ENCODE peak calls at places on chromosomes 7 and 10, in eight cellular contexts. One of them, this sample, is unnamed.
A peak's percentile ranks its signal among the peaks of the same experiment; 100 is the strongest.

GRCh38 chr10:112654794-112655193 is 207.8 kb downstream of the VTI1A start:
- DNase-seq in astrocyte: no peak
- DNase-seq in right atrium auricular region: no peak
- DNase-seq in A549: no peak
- DNase-seq in OCI-LY7: no peak
- DNase-seq in cardiac muscle cell: no peak
- DNase-seq in CD8-positive, alpha-beta T cell: no peak
- DNase-seq in heart left ventricle: no peak
- DNase-seq in this sample: no peak

GRCh38 chr7:105808703-105809590 is 67.5 kb downstream of the ATXN7L1 start:
- DNase-seq in A549: peak; percentile 18
- DNase-seq in right atrium auricular region: no peak
- DNase-seq in CD8-positive, alpha-beta T cell: peak; percentile 52
- DNase-seq in cardiac muscle cell: no peak
- DNase-seq in OCI-LY7: peak; percentile 73
- DNase-seq in heart left ventricle: no peak
- DNase-seq in astrocyte: peak; percentile 48
- DNase-seq in this sample: no peak

GRCh38 chr10:29865700-29866355 is 193.6 kb downstream of the JCAD start:
- DNase-seq in astrocyte: peak; percentile 88
- DNase-seq in heart left ventricle: no peak
- DNase-seq in OCI-LY7: no peak
- DNase-seq in CD8-positive, alpha-beta T cell: no peak
- DNase-seq in A549: peak; percentile 10
- DNase-seq in cardiac muscle cell: peak; percentile 74
- DNase-seq in right atrium auricular region: no peak
- DNase-seq in this sample: peak; percentile 8

GRCh38 chr10:23556727-23557440 is 118.0 kb downstream of the OTUD1 start:
- DNase-seq in right atrium auricular region: no peak
- DNase-seq in astrocyte: peak; percentile 44
- DNase-seq in CD8-positive, alpha-beta T cell: no peak
- DNase-seq in A549: no peak
- DNase-seq in heart left ventricle: no peak
- DNase-seq in cardiac muscle cell: no peak
- DNase-seq in OCI-LY7: no peak
- DNase-seq in this sample: no peak

GRCh38 chr10:132984008-132984295 is 41.6 kb upstream of the CFAP46 start:
- DNase-seq in astrocyte: no peak
- DNase-seq in OCI-LY7: no peak
- DNase-seq in A549: no peak
- DNase-seq in CD8-positive, alpha-beta T cell: no peak
- DNase-seq in right atrium auricular region: no peak
- DNase-seq in cardiac muscle cell: no peak
- DNase-seq in heart left ventricle: no peak
- DNase-seq in this sample: no peak

GRCh38 chr7:96126382-96126781 is 195.5 kb downstream of the SLC25A13 start:
- DNase-seq in OCI-LY7: no peak
- DNase-seq in cardiac muscle cell: no peak
- DNase-seq in astrocyte: no peak
- DNase-seq in right atrium auricular region: no peak
- DNase-seq in A549: no peak
- DNase-seq in CD8-positive, alpha-beta T cell: no peak
- DNase-seq in heart left ventricle: no peak
- DNase-seq in this sample: no peak

GRCh38 chr10:1737222-1738061 is at the start of gene ADARB2:
- DNase-seq in CD8-positive, alpha-beta T cell: no peak
- DNase-seq in right atrium auricular region: no peak
- DNase-seq in cardiac muscle cell: peak; percentile 92
- DNase-seq in heart left ventricle: peak; percentile 21
- DNase-seq in A549: no peak
- DNase-seq in astrocyte: no peak
- DNase-seq in OCI-LY7: no peak
- DNase-seq in this sample: no peak

GRCh38 chr7:81499262-81500116 is 270.4 kb downstream of the HGF start:
- DNase-seq in astrocyte: peak; percentile 69
- DNase-seq in cardiac muscle cell: peak; percentile 71
- DNase-seq in OCI-LY7: peak; percentile 66
- DNase-seq in heart left ventricle: peak; percentile 22
- DNase-seq in right atrium auricular region: no peak
- DNase-seq in A549: peak; percentile 93
- DNase-seq in CD8-positive, alpha-beta T cell: no peak
- DNase-seq in this sample: peak; percentile 2

GRCh38 chr10:119462773-119463172 is 79.7 kb downstream of the RGS10 start:
- DNase-seq in heart left ventricle: no peak
- DNase-seq in right atrium auricular region: no peak
- DNase-seq in astrocyte: no peak
- DNase-seq in A549: no peak
- DNase-seq in CD8-positive, alpha-beta T cell: no peak
- DNase-seq in cardiac muscle cell: no peak
- DNase-seq in OCI-LY7: no peak
- DNase-seq in this sample: no peak

GRCh38 chr7:100156331-100157068 is 2.0 kb downstream of the TRAPPC14 start:
- DNase-seq in heart left ventricle: no peak
- DNase-seq in A549: no peak
- DNase-seq in OCI-LY7: no peak
- DNase-seq in right atrium auricular region: no peak
- DNase-seq in cardiac muscle cell: no peak
- DNase-seq in CD8-positive, alpha-beta T cell: peak; percentile 26
- DNase-seq in astrocyte: no peak
- DNase-seq in this sample: no peak

GRCh38 chr7:44604941-44605340 is 1.5 kb upstream of the OGDH start:
- DNase-seq in OCI-LY7: no peak
- DNase-seq in CD8-positive, alpha-beta T cell: no peak
- DNase-seq in A549: no peak
- DNase-seq in right atrium auricular region: no peak
- DNase-seq in cardiac muscle cell: no peak
- DNase-seq in heart left ventricle: no peak
- DNase-seq in astrocyte: no peak
- DNase-seq in this sample: no peak

GRCh38 chr10:75974080-75974479 is 542.7 kb downstream of the LRMDA start:
- DNase-seq in A549: no peak
- DNase-seq in right atrium auricular region: no peak
- DNase-seq in heart left ventricle: no peak
- DNase-seq in CD8-positive, alpha-beta T cell: no peak
- DNase-seq in astrocyte: no peak
- DNase-seq in OCI-LY7: no peak
- DNase-seq in cardiac muscle cell: no peak
- DNase-seq in this sample: no peak

GRCh38 chr7:132352774-132353173 is 223.5 kb downstream of the PLXNA4 start:
- DNase-seq in astrocyte: no peak
- DNase-seq in heart left ventricle: no peak
- DNase-seq in cardiac muscle cell: no peak
- DNase-seq in A549: no peak
- DNase-seq in CD8-positive, alpha-beta T cell: no peak
- DNase-seq in OCI-LY7: no peak
- DNase-seq in right atrium auricular region: no peak
- DNase-seq in this sample: no peak

GRCh38 chr7:29345590-29345989 is 151.0 kb downstream of the CHN2 start:
- DNase-seq in CD8-positive, alpha-beta T cell: peak; percentile 15
- DNase-seq in cardiac muscle cell: peak; percentile 63
- DNase-seq in A549: peak; percentile 12
- DNase-seq in heart left ventricle: peak; percentile 18
- DNase-seq in OCI-LY7: no peak
- DNase-seq in astrocyte: no peak
- DNase-seq in right atrium auricular region: no peak
- DNase-seq in this sample: peak; percentile 43

GRCh38 chr10:86693721-86694369 is 25.5 kb downstream of the LDB3 start:
- DNase-seq in A549: peak; percentile 28
- DNase-seq in right atrium auricular region: peak; percentile 77
- DNase-seq in cardiac muscle cell: no peak
- DNase-seq in CD8-positive, alpha-beta T cell: peak; percentile 41
- DNase-seq in heart left ventricle: no peak
- DNase-seq in OCI-LY7: peak; percentile 41
- DNase-seq in astrocyte: peak; percentile 26
- DNase-seq in this sample: peak; percentile 72

GRCh38 chr10:43130756-43131155 is 7.5 kb upstream of the CSGALNACT2 start:
- DNase-seq in OCI-LY7: no peak
- DNase-seq in A549: no peak
- DNase-seq in cardiac muscle cell: no peak
- DNase-seq in right atrium auricular region: peak; percentile 42
- DNase-seq in CD8-positive, alpha-beta T cell: no peak
- DNase-seq in heart left ventricle: no peak
- DNase-seq in astrocyte: no peak
- DNase-seq in this sample: no peak

GRCh38 chr10:122954731-122955050 is 664 bp upstream of the C10orf88 start:
- DNase-seq in astrocyte: no peak
- DNase-seq in right atrium auricular region: no peak
- DNase-seq in cardiac muscle cell: no peak
- DNase-seq in CD8-positive, alpha-beta T cell: no peak
- DNase-seq in heart left ventricle: peak; percentile 12
- DNase-seq in A549: no peak
- DNase-seq in OCI-LY7: no peak
- DNase-seq in this sample: no peak

GRCh38 chr10:70856454-70856853 is 31.9 kb downstream of the PCBD1 start:
- DNase-seq in right atrium auricular region: no peak
- DNase-seq in A549: no peak
- DNase-seq in OCI-LY7: no peak
- DNase-seq in astrocyte: no peak
- DNase-seq in heart left ventricle: no peak
- DNase-seq in CD8-positive, alpha-beta T cell: no peak
- DNase-seq in cardiac muscle cell: no peak
- DNase-seq in this sample: peak; percentile 84

GRCh38 chr10:71752391-71753090 is 20.8 kb downstream of the VSIR start:
- DNase-seq in astrocyte: no peak
- DNase-seq in OCI-LY7: peak; percentile 72
- DNase-seq in right atrium auricular region: no peak
- DNase-seq in A549: no peak
- DNase-seq in heart left ventricle: no peak
- DNase-seq in cardiac muscle cell: no peak
- DNase-seq in CD8-positive, alpha-beta T cell: no peak
- DNase-seq in this sample: no peak

GRCh38 chr10:60646966-60647796 is 131.1 kb upstream of the CDK1 start:
- DNase-seq in CD8-positive, alpha-beta T cell: peak; percentile 37
- DNase-seq in right atrium auricular region: no peak
- DNase-seq in heart left ventricle: peak; percentile 10
- DNase-seq in cardiac muscle cell: peak; percentile 66
- DNase-seq in A549: peak; percentile 64
- DNase-seq in OCI-LY7: peak; percentile 63
- DNase-seq in astrocyte: peak; percentile 33
- DNase-seq in this sample: peak; percentile 18

GRCh38 chr10:17410907-17411306 is 43.5 kb downstream of the ST8SIA6 start:
- DNase-seq in right atrium auricular region: no peak
- DNase-seq in A549: no peak
- DNase-seq in OCI-LY7: no peak
- DNase-seq in CD8-positive, alpha-beta T cell: no peak
- DNase-seq in heart left ventricle: no peak
- DNase-seq in cardiac muscle cell: no peak
- DNase-seq in astrocyte: no peak
- DNase-seq in this sample: no peak

GRCh38 chr10:17406036-17406834 is 48.2 kb downstream of the ST8SIA6 start:
- DNase-seq in OCI-LY7: no peak
- DNase-seq in astrocyte: no peak
- DNase-seq in heart left ventricle: no peak
- DNase-seq in right atrium auricular region: no peak
- DNase-seq in cardiac muscle cell: no peak
- DNase-seq in A549: no peak
- DNase-seq in CD8-positive, alpha-beta T cell: no peak
- DNase-seq in this sample: no peak

GRCh38 chr10:17412323-17412722 is 42.1 kb downstream of the ST8SIA6 start:
- DNase-seq in cardiac muscle cell: no peak
- DNase-seq in CD8-positive, alpha-beta T cell: no peak
- DNase-seq in A549: peak; percentile 9
- DNase-seq in OCI-LY7: no peak
- DNase-seq in right atrium auricular region: no peak
- DNase-seq in astrocyte: no peak
- DNase-seq in heart left ventricle: no peak
- DNase-seq in this sample: no peak

GRCh38 chr10:17407040-17407439 is 47.4 kb downstream of the ST8SIA6 start:
- DNase-seq in OCI-LY7: no peak
- DNase-seq in cardiac muscle cell: no peak
- DNase-seq in CD8-positive, alpha-beta T cell: no peak
- DNase-seq in astrocyte: no peak
- DNase-seq in right atrium auricular region: no peak
- DNase-seq in heart left ventricle: no peak
- DNase-seq in A549: no peak
- DNase-seq in this sample: no peak

DNA sequence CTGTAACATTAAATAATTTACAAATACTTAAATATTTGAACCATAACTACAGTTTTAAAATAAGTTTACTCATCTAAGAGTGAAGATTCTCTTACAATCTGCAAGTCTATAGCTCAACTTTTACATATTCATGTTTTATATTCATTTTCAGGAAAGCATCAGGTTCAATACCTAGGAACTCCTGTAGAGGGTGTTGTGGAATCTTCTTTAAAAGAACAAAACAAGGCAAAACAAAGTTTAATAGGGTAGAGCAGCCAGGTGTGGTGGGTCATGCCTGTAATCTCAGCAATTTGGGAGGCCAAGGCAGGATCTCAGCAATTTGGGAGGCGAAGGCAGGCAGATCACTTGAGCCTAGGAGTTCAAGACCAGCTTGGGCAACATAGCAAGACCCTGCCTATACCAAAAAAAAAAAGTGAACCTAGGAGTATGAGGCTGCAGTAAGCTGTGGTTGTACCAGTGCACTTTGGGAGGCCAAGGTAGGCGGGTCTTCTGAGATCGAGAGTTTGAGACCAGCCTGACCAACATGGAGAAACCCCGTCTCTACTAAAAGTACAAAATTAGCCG is 45.1 kb downstream of the ST8SIA6 start:
- DNase-seq in A549: peak; percentile 14
- DNase-seq in heart left ventricle: no peak
- DNase-seq in astrocyte: no peak
- DNase-seq in right atrium auricular region: no peak
- DNase-seq in cardiac muscle cell: no peak
- DNase-seq in CD8-positive, alpha-beta T cell: no peak
- DNase-seq in OCI-LY7: no peak
- DNase-seq in this sample: no peak
- TF ChIP-seq CTCF in A549: peak; percentile 44
- TF ChIP-seq CTCF in heart left ventricle: peak; percentile 31
- TF ChIP-seq CTCF in astrocyte: peak; percentile 39
- TF ChIP-seq CTCF in right atrium auricular region: peak; percentile 43
- TF ChIP-seq CTCF in cardiac muscle cell: peak; percentile 51
- TF ChIP-seq CTCF in CD8-positive, alpha-beta T cell: peak; percentile 69
- TF ChIP-seq CTCF in OCI-LY7: peak; percentile 51
- TF ChIP-seq CTCF in this sample: no peak

GRCh38 chr10:110010076-110011069 is 2.6 kb downstream of the ADD3 start:
- DNase-seq in cardiac muscle cell: no peak
- DNase-seq in CD8-positive, alpha-beta T cell: peak; percentile 55
- DNase-seq in OCI-LY7: peak; percentile 51
- DNase-seq in A549: no peak
- DNase-seq in heart left ventricle: no peak
- DNase-seq in astrocyte: no peak
- DNase-seq in right atrium auricular region: no peak
- DNase-seq in this sample: no peak
- H3K4me3 ChIP-seq in cardiac muscle cell: peak overlapping the region; percentile 60
- H3K4me3 ChIP-seq in CD8-positive, alpha-beta T cell: peak overlapping the region; percentile 85
- H3K4me3 ChIP-seq in OCI-LY7: peak overlapping the region; percentile 96
- H3K4me3 ChIP-seq in A549: no peak overlapping the region
- H3K4me3 ChIP-seq in heart left ventricle: no peak overlapping the region
- H3K4me3 ChIP-seq in astrocyte: no peak overlapping the region
- H3K4me3 ChIP-seq in right atrium auricular region: peak overlapping the region; percentile 99
- H3K4me3 ChIP-seq in this sample: no peak overlapping the region

GRCh38 chr10:102635377-102635776 is 8.9 kb upstream of the TRIM8 start:
- DNase-seq in heart left ventricle: no peak
- DNase-seq in OCI-LY7: peak; percentile 47
- DNase-seq in A549: no peak
- DNase-seq in CD8-positive, alpha-beta T cell: peak; percentile 25
- DNase-seq in right atrium auricular region: no peak
- DNase-seq in astrocyte: no peak
- DNase-seq in cardiac muscle cell: no peak
- DNase-seq in this sample: no peak
- H3K4me1 ChIP-seq in heart left ventricle: peaks cover 33% of the 10 kb centered on the region
- H3K4me1 ChIP-seq in OCI-LY7: peaks cover 31% of the 10 kb centered on the region
- H3K4me1 ChIP-seq in A549: peaks cover 6% of the 10 kb centered on the region
- H3K4me1 ChIP-seq in CD8-positive, alpha-beta T cell: peaks cover 54% of the 10 kb centered on the region
- H3K4me1 ChIP-seq in right atrium auricular region: peaks cover 45% of the 10 kb centered on the region
- H3K4me1 ChIP-seq in astrocyte: peaks cover 26% of the 10 kb centered on the region
- H3K4me1 ChIP-seq in cardiac muscle cell: peaks cover 39% of the 10 kb centered on the region
- H3K4me1 ChIP-seq in this sample: no peaks in the 10 kb centered on the region

GRCh38 chr10:98516352-98516751 is 69.6 kb upstream of the HPS1 start:
- DNase-seq in right atrium auricular region: no peak
- DNase-seq in CD8-positive, alpha-beta T cell: no peak
- DNase-seq in cardiac muscle cell: no peak
- DNase-seq in A549: no peak
- DNase-seq in astrocyte: no peak
- DNase-seq in OCI-LY7: no peak
- DNase-seq in heart left ventricle: no peak
- DNase-seq in this sample: no peak
- TF ChIP-seq CTCF in right atrium auricular region: no peak
- TF ChIP-seq CTCF in CD8-positive, alpha-beta T cell: no peak
- TF ChIP-seq CTCF in cardiac muscle cell: no peak
- TF ChIP-seq CTCF in A549: no peak
- TF ChIP-seq CTCF in astrocyte: no peak
- TF ChIP-seq CTCF in OCI-LY7: no peak
- TF ChIP-seq CTCF in heart left ventricle: no peak
- TF ChIP-seq CTCF in this sample: no peak